ENCODE peak calls at places on chromosomes 6 and 20, in eight cellular contexts. R is GM12864, D is PC-3, Y is BJ, G is hepatocyte, U is AG09309, L is AG09319, Z is neural progenitor cell. I is an unnamed sample.

GRCh38 chr6:147506704-147507114 is 1.8 kb upstream of the SAMD5 start:
- DNase-seq in Z (peak), D (peak), G (peak), R (no peak), L (no peak), Y (no peak), U (no peak), I (peak)

GRCh38 chr6:48560408-48560807 is 449.4 kb upstream of the PTCHD4 start:
- DNase-seq in R (no peak), L (no peak), U (no peak), D (peak), G (peak), Y (no peak), Z (no peak), I (no peak)

GRCh38 chr6:42970859-42971612 is 7.9 kb downstream of the PEX6 start:
- DNase-seq in R (no peak), Y (no peak), U (no peak), D (peak), G (no peak), Z (no peak), L (no peak), I (no peak)

GRCh38 chr20:50918403-50918802 is 12.8 kb downstream of the ADNP start:
- DNase-seq in Y (no peak), Z (no peak), U (no peak), L (no peak), R (no peak), G (no peak), D (no peak), I (no peak)

GRCh38 chr20:41540459-41540858 is 77.7 kb downstream of the CHD6 start:
- DNase-seq in G (peak), R (no peak), Y (no peak), D (no peak), L (no peak), Z (no peak), U (no peak), I (no peak)

GRCh38 chr6:31042801-31043200 is 32.5 kb downstream of the MUC22 start:
- DNase-seq in L (no peak), G (peak), Z (peak), U (peak), Y (no peak), D (peak), R (no peak), I (peak)

GRCh38 chr6:167331565-167331964 is 6.7 kb downstream of the TTLL2 start:
- DNase-seq in L (no peak), U (no peak), G (no peak), Y (no peak), Z (no peak), D (no peak), R (no peak), I (no peak)

GRCh38 chr6:82410151-82410621 is 46.6 kb downstream of the TPBG start:
- DNase-seq in G (no peak), L (no peak), Y (no peak), Z (no peak), D (peak), R (no peak), U (no peak), I (no peak)

GRCh38 chr6:25583906-25584305 is 68.1 kb upstream of the SCGN start:
- DNase-seq in G (no peak), R (no peak), D (no peak), L (no peak), Z (no peak), U (no peak), Y (no peak), I (no peak)

GRCh38 chr6:138857792-138858191 is 61.9 kb downstream of the ECT2L start:
- DNase-seq in Y (no peak), L (no peak), U (no peak), G (no peak), R (no peak), Z (no peak), D (no peak), I (no peak)

GRCh38 chr6:155374681-155375080 is 60.4 kb upstream of the TFB1M start:
- DNase-seq in R (no peak), U (no peak), D (no peak), Y (no peak), L (no peak), G (no peak), Z (no peak), I (no peak)

GRCh38 chr20:53214392-53214791 is 242.2 kb downstream of the TSHZ2 start:
- DNase-seq in L (no peak), G (no peak), R (no peak), Z (no peak), D (no peak), Y (no peak), U (no peak), I (no peak)

GRCh38 chr20:10863337-10864060 is 189.7 kb upstream of the JAG1 start:
- DNase-seq in G (no peak), Z (no peak), Y (peak), U (no peak), L (peak), R (no peak), D (peak), I (no peak)

GRCh38 chr6:41723178-41723935 is 12.1 kb downstream of the TFEB start:
- DNase-seq in Z (no peak), R (no peak), U (peak), Y (peak), D (peak), G (peak), L (peak), I (peak)

GRCh38 chr6:157455028-157455714 is 74.2 kb downstream of the ZDHHC14 start:
- DNase-seq in D (no peak), L (no peak), Y (no peak), G (no peak), Z (no peak), R (no peak), U (no peak), I (no peak)

GRCh38 chr20:31967830-31968249 is at the start of gene XKR7:
- DNase-seq in U (no peak), R (no peak), Y (no peak), Z (peak), D (no peak), G (no peak), L (no peak), I (no peak)

GRCh38 chr6:148835920-148836441 is 89.2 kb downstream of the UST start:
- DNase-seq in G (peak), U (peak), Z (no peak), L (peak), D (peak), Y (peak), R (no peak), I (peak)

GRCh38 chr6:166836785-166837718 is 119.3 kb downstream of the RNASET2 start:
- DNase-seq in Z (no peak), G (no peak), L (no peak), U (no peak), D (no peak), Y (no peak), R (no peak), I (no peak)

GRCh38 chr6:129597023-129597713 is 112.8 kb downstream of the ARHGAP18 start:
- DNase-seq in L (no peak), U (no peak), R (no peak), D (no peak), G (no peak), Z (no peak), Y (no peak), I (peak)

GRCh38 chr6:156423829-156424228 is 353.3 kb upstream of the ARID1B start:
- DNase-seq in R (no peak), D (no peak), Y (no peak), G (no peak), Z (no peak), U (no peak), L (no peak), I (no peak)

GRCh38 chr6:15755555-15755954 is 92.7 kb upstream of the DTNBP1 start:
- DNase-seq in R (no peak), L (peak), U (peak), Z (no peak), Y (no peak), D (no peak), G (no peak), I (no peak)

GRCh38 chr6:63565058-63565726 is 7.1 kb upstream of the LOC128125822 start:
- DNase-seq in L (no peak), D (peak), Y (no peak), R (no peak), U (no peak), G (peak), Z (no peak), I (no peak)

GRCh38 chr6:138576303-138576702 is 77.0 kb upstream of the NHSL1 start:
- DNase-seq in R (no peak), U (no peak), Z (peak), L (no peak), D (no peak), G (no peak), Y (no peak), I (no peak)

GRCh38 chr6:148524976-148525375 is 182.3 kb downstream of the SASH1 start:
- DNase-seq in L (no peak), Z (no peak), R (no peak), D (peak), Y (no peak), U (no peak), G (no peak), I (no peak)

GRCh38 chr6:136166815-136167214 is 83.3 kb downstream of the MTFR2 start:
- DNase-seq in L (no peak), R (no peak), D (no peak), Y (no peak), U (no peak), G (no peak), Z (no peak), I (no peak)

GRCh38 chr6:73743556-73743955 is 47.6 kb downstream of the CD109 start:
- DNase-seq in D (no peak), R (no peak), Z (no peak), Y (no peak), U (no peak), G (no peak), L (no peak), I (no peak)

GRCh38 chr6:2714359-2714895 is 36.3 kb downstream of the MYLK4 start:
- DNase-seq in L (peak), Y (peak), D (peak), U (peak), R (no peak), Z (no peak), G (no peak), I (no peak)

GRCh38 chr20:17835240-17835940 is 133.2 kb downstream of the SNX5 start:
- DNase-seq in Y (no peak), D (peak), Z (no peak), G (peak), R (no peak), L (no peak), U (peak), I (no peak)

GRCh38 chr6:102488729-102489128 is 1095.2 kb downstream of the GRIK2 start:
- DNase-seq in R (no peak), L (no peak), G (no peak), Y (no peak), Z (no peak), U (no peak), D (peak), I (no peak)

GRCh38 chr20:39916236-39916635 is 772.8 kb downstream of the MAFB start:
- DNase-seq in L (no peak), D (no peak), U (no peak), Z (no peak), R (no peak), G (no peak), Y (no peak), I (no peak)
- TF ChIP-seq CTCF in L (no peak), D (no peak), U (no peak), Z (no peak), R (no peak), G (no peak), Y (no peak), I (no peak)

GRCh38 chr6:17043148-17043522 is 58.7 kb upstream of the STMND1 start:
- DNase-seq in L (no peak), G (no peak), U (no peak), R (no peak), Z (no peak), D (no peak), Y (no peak), I (no peak)

GRCh38 chr6:17039266-17039665 is 62.6 kb upstream of the STMND1 start:
- DNase-seq in Y (no peak), U (no peak), G (no peak), D (peak), R (no peak), Z (no peak), L (no peak), I (no peak)

GRCh38 chr6:17045581-17046322 is 56.1 kb upstream of the STMND1 start:
- DNase-seq in R (no peak), L (no peak), D (peak), U (peak), Z (no peak), G (no peak), Y (peak), I (no peak)

GRCh38 chr6:17038316-17038715 is 63.5 kb upstream of the STMND1 start:
- DNase-seq in L (no peak), Z (no peak), R (no peak), G (no peak), D (no peak), U (peak), Y (no peak), I (no peak)

GRCh38 chr6:17042422-17043147 is 59.3 kb upstream of the STMND1 start:
- DNase-seq in R (no peak), Y (no peak), L (no peak), U (no peak), D (peak), G (peak), Z (peak), I (no peak)
- TF ChIP-seq CTCF in R (no peak), Y (peak), L (peak), U (peak), D (peak), G (peak), Z (peak), I (no peak)

GRCh38 chr20:58868795-58869194 is 16.3 kb downstream of the GNAS start:
- DNase-seq in D (no peak), Y (no peak), U (no peak), L (no peak), G (peak), Z (peak), R (no peak), I (no peak)
- TF ChIP-seq CTCF in D (peak), Y (peak), U (peak), L (no peak), G (peak), Z (peak), R (no peak), I (peak)

DNA sequence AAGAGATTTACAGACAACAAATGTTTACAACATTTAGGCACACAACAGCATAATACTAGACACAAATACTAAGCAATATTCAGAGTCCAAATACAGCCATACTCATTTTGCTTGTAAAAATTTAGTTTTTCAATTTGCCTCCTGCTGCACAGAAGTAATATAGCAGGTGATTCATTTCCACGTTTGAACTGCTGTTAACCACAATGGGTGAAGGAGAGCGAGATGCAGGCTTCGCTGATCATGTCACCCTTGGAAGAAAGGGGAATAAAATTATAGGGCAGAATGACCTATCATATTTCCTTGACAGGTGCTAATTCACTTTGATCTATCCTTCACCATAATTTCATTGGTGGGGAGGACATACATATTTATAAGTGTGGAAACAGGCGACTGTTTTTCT is 643.8 kb upstream of the AGPAT4 start:
- DNase-seq in Y (no peak), R (no peak), Z (no peak), U (no peak), L (no peak), G (no peak), D (peak), I (no peak)
- TF ChIP-seq CTCF in Y (no peak), R (no peak), Z (no peak), U (no peak), L (no peak), G (no peak), D (no peak), I (no peak)

DNA sequence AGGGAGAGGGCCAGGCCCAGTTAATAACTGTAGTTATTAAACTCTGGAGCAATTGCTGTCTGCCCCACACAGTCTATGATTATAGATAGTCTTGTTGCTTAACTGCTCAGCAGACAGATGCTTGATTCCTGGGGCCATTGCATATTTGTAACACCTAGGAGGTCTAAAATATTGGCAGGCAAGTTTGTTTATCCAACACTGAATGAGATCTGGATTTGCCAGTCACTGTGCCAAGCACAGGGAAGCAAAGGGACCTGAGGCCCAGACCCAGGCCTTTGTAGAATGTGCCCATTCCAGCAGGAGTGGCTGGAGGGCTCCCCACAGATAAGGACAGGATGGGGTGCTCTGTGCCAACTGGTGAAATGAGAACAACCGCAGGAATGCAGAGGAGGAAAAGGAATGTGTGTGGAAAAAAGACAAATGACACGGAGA is 17.6 kb upstream of the ENTPD6 start:
- DNase-seq in G (no peak), D (peak), Y (no peak), U (no peak), L (no peak), R (no peak), Z (no peak), I (no peak)
- TF ChIP-seq CTCF in G (no peak), D (no peak), Y (no peak), U (no peak), L (no peak), R (no peak), Z (no peak), I (no peak)

GRCh38 chr20:23136893-23137745 is 51.0 kb upstream of the CD93 start:
- DNase-seq in Y (no peak), Z (no peak), U (no peak), R (no peak), L (no peak), D (no peak), G (no peak), I (no peak)
- TF ChIP-seq CTCF in Y (no peak), Z (no peak), U (no peak), R (no peak), L (no peak), D (no peak), G (no peak), I (no peak)

DNA sequence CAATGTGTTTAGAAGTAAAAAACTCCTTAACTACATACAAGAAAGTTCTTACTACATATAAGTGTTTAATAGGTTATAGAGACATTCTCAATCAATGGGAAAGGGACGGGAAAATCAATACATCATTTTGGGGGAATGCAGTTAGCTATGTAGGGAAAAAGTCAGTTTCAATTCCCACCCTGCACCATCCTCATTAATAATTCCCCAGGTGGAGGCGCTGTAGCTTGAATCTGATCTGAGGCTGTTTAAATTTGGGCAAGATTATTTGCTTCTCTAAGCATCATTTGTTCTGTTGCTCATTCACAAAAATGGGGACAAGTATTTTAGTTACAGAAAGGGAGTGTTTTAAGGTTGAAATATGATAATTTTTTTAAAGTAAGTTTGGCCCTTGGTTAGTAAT is 19.1 kb downstream of the OLIG3 start:
- DNase-seq in Y (no peak), D (no peak), L (no peak), R (no peak), Z (no peak), U (no peak), G (no peak), I (no peak)
- TF ChIP-seq CTCF in Y (peak), D (peak), L (no peak), R (no peak), Z (peak), U (peak), G (no peak), I (no peak)

GRCh38 chr6:17101422-17102257 is at the start of gene STMND1:
- DNase-seq in R (no peak), Z (peak), G (peak), Y (no peak), L (no peak), D (peak), U (no peak), I (peak)
- TF ChIP-seq CTCF in R (no peak), Z (peak), G (no peak), Y (no peak), L (no peak), D (no peak), U (no peak), I (no peak)

GRCh38 chr6:10250655-10251220 is 164.1 kb downstream of the TFAP2A start:
- DNase-seq in Y (no peak), R (no peak), U (no peak), G (no peak), Z (no peak), L (no peak), D (no peak), I (no peak)

GRCh38 chr6:10248378-10248843 is 166.5 kb downstream of the TFAP2A start:
- DNase-seq in Z (no peak), L (no peak), Y (peak), R (no peak), G (no peak), D (peak), U (peak), I (no peak)
- TF ChIP-seq CTCF in Z (peak), L (no peak), Y (peak), R (no peak), G (peak), D (peak), U (no peak), I (no peak)

DNA sequence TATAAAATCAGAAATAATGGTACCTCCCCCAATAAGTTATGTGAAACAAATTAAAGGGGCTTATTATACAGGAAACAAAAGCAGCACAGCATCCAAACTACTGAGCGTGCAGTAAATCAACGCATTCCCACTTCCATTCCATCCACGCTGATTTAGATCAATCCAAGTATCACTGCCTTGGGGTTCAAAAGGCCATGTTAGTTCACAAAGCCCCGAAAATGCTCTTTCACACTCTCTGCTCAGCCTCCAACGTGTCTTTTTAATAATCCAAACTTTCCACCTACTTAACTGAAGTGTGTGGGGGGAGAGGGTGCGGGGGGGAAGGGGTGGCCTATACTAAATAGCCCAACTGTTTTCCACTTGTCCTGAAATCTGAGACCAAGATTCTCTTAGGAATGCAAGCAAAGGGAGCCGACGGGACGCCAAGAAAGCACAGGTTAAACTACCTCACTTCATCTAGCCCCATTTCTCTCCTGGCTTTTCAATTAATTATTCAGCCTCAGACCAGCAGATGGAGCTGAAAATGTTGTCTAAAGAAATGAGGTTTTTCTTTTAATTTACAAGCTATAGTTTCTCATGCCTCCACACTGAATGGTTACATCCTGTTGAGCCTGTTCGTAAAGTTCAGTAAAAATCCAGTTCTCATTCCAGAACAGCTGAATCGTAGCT is 1.1 kb upstream of the NXT1 start:
- DNase-seq in U (no peak), L (no peak), Z (peak), R (no peak), D (peak), Y (no peak), G (no peak), I (peak)
- TF ChIP-seq CTCF in U (peak), L (peak), Z (peak), R (peak), D (peak), Y (peak), G (peak), I (peak)

I was measured in GM10248.